ENCODE peak calls at places on chromosomes 11 and 22, in six cellular contexts. D is H1, X is HepG2, B is GM12878, M is SK-N-SH, H is K562. Z is an unnamed sample.

GRCh38 chr11:65506316-65506769 is 7.5 kb downstream of the MALAT1 start:
- DNase-seq in D (no peak), X (no peak), B (no peak), M (no peak), H (no peak), Z (no peak)

GRCh38 chr22:28771195-28771791 is 1.2 kb upstream of the CCDC117 start:
- DNase-seq in D (no peak), X (peak), B (no peak), M (no peak), H (no peak), Z (no peak)

GRCh38 chr11:35289821-35290220 is 129.5 kb downstream of the SLC1A2 start:
- DNase-seq in D (no peak), X (no peak), B (no peak), M (no peak), H (no peak), Z (no peak)

GRCh38 chr22:46219650-46220049 is 30.4 kb downstream of the CDPF1 start:
- DNase-seq in D (no peak), X (no peak), B (peak), M (no peak), H (no peak), Z (no peak)

GRCh38 chr22:32820131-32820882 is 18.8 kb downstream of the TIMP3 start:
- DNase-seq in D (no peak), X (no peak), B (no peak), M (no peak), H (no peak), Z (no peak)

GRCh38 chr11:57639321-57640067 is 10.2 kb downstream of the YPEL4 start:
- DNase-seq in D (peak), X (peak), B (no peak), M (peak), H (no peak), Z (no peak)

GRCh38 chr11:117664897-117665296 is 132.1 kb downstream of the DSCAML1 start:
- DNase-seq in D (no peak), X (no peak), B (no peak), M (no peak), H (no peak), Z (no peak)

GRCh38 chr11:19938051-19938856 is 222.0 kb downstream of the DBX1 start:
- DNase-seq in D (no peak), X (peak), B (no peak), M (peak), H (peak), Z (peak)

GRCh38 chr11:12113294-12113693 is 2.9 kb downstream of the MICAL2 start:
- DNase-seq in D (no peak), X (no peak), B (no peak), M (no peak), H (no peak), Z (no peak)

GRCh38 chr11:46006418-46007070 is 84.1 kb downstream of the LARGE2 start:
- DNase-seq in D (no peak), X (peak), B (peak), M (peak), H (peak), Z (no peak)

GRCh38 chr11:64250406-64250874 is 890 bp upstream of the PLCB3 start:
- DNase-seq in D (no peak), X (no peak), B (no peak), M (peak), H (no peak), Z (no peak)

GRCh38 chr11:121596195-121597145 is 143.7 kb upstream of the SORL1-AS1 start:
- DNase-seq in D (no peak), X (no peak), B (no peak), M (no peak), H (no peak), Z (no peak)

GRCh38 chr11:134751825-134752224 is 339.8 kb upstream of the B3GAT1 start:
- DNase-seq in D (no peak), X (no peak), B (no peak), M (no peak), H (no peak), Z (no peak)

GRCh38 chr11:126112547-126112946 is 49.9 kb upstream of the CDON start:
- DNase-seq in D (no peak), X (no peak), B (no peak), M (peak), H (no peak), Z (no peak)

GRCh38 chr11:122900803-122901202 is 18.2 kb downstream of the JHY start:
- DNase-seq in D (no peak), X (no peak), B (no peak), M (no peak), H (no peak), Z (no peak)

GRCh38 chr11:47856186-47856585 is 8.0 kb upstream of the NUP160 start:
- DNase-seq in D (no peak), X (no peak), B (no peak), M (no peak), H (no peak), Z (no peak)

GRCh38 chr11:130451261-130452019 is 3.0 kb downstream of the ADAMTS15 start:
- DNase-seq in D (no peak), X (no peak), B (no peak), M (no peak), H (no peak), Z (no peak)

GRCh38 chr11:64745523-64746328 is 1.8 kb upstream of the RASGRP2 start:
- DNase-seq in D (no peak), X (no peak), B (no peak), M (peak), H (peak), Z (peak)

GRCh38 chr22:28111501-28111900 is 192.4 kb upstream of the PITPNB start:
- DNase-seq in D (no peak), X (no peak), B (no peak), M (no peak), H (no peak), Z (no peak)

GRCh38 chr11:63738720-63739360 is 29.7 kb downstream of the ZFTA start:
- DNase-seq in D (no peak), X (peak), B (peak), M (peak), H (peak), Z (peak)

GRCh38 chr11:70727899-70728620 is 329.7 kb downstream of the CTTN start:
- DNase-seq in D (no peak), X (no peak), B (no peak), M (no peak), H (no peak), Z (no peak)

GRCh38 chr11:63505857-63506528 is at the start of gene LGALS12:
- DNase-seq in D (no peak), X (no peak), B (no peak), M (no peak), H (peak), Z (peak)

GRCh38 chr22:29837780-29838598 is at the start of gene ASCC2:
- DNase-seq in D (peak), X (peak), B (peak), M (peak), H (peak), Z (peak)

GRCh38 chr11:116294630-116295029 is 478.2 kb downstream of the BUD13 start:
- DNase-seq in D (no peak), X (peak), B (no peak), M (no peak), H (no peak), Z (no peak)

GRCh38 chr22:47251911-47252310 is 489.5 kb downstream of the TBC1D22A start:
- DNase-seq in D (no peak), X (no peak), B (no peak), M (no peak), H (no peak), Z (no peak)

GRCh38 chr11:65382804-65383368 is 440 bp upstream of the SLC25A45 start:
- DNase-seq in D (no peak), X (no peak), B (no peak), M (peak), H (no peak), Z (no peak)

GRCh38 chr22:24149191-24149590 is 32.1 kb upstream of the SUSD2 start:
- DNase-seq in D (no peak), X (no peak), B (no peak), M (no peak), H (no peak), Z (no peak)

DNA sequence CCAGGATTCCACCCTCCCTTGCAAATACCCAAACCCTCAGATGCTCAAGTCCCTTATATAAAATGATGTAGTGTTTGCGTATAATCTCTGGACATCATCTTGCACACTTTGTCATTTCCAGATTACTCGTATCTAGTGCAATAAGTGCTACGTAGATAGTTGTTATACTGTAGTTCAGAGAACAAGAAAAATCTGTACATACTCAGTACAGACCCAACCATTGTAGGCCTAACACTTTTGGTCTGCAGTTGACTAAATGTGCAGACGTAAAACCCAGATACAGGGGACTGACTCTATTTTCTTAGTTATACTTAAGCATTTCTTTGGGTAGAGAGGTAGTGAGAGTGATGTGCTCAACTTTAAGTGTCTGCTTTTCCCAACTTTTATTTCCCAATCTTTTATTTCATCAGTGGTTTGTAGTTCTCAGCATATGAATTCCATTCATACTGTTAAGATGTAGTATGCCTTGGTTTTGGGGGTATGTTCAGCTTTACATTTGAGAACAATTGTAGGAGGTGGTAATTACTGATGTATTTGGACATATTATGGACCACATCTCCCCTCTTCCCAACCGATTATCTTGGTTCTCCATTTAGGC is 43.9 kb downstream of the DDX6 start:
- DNase-seq in D (no peak), X (no peak), B (no peak), M (no peak), H (no peak), Z (no peak)
- TF ChIP-seq POLR2AphosphoS5 in D (no peak), X (no peak), B (no peak), M (peak), H (no peak), Z (peak)

DNA sequence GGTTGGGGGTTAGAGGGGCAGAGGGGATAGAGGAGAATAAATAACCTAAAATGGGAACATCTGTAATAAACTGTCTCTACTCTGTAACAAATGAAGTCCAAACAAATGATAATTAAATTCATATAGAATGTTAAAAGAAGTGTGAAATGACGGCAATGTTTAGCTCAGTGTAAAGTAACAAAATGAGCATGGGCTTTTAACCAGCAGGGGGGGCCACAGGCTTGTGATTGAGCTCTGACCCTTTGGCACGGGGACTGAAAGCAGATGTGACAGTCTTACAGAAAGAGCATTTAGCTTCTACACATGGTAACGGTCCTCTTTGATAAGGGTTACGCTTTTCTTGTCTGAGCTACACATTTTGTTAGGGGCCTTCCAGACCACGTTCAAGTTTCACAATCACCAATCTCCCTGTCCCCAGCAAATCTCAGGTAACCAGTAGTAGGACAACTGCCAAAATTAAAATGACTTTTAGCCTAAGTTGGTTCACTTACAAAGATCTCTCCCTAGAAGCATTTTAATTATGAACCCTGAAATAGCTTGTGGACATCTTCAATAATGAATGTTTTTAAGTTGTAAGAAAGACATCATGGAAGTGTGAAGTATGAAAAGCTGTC is 262.5 kb downstream of the DCDC1 start:
- DNase-seq in D (peak), X (peak), B (no peak), M (peak), H (peak), Z (peak)
- TF ChIP-seq CTCF in D (peak), X (peak), B (peak), M (peak), H (peak), Z (peak)

DNA sequence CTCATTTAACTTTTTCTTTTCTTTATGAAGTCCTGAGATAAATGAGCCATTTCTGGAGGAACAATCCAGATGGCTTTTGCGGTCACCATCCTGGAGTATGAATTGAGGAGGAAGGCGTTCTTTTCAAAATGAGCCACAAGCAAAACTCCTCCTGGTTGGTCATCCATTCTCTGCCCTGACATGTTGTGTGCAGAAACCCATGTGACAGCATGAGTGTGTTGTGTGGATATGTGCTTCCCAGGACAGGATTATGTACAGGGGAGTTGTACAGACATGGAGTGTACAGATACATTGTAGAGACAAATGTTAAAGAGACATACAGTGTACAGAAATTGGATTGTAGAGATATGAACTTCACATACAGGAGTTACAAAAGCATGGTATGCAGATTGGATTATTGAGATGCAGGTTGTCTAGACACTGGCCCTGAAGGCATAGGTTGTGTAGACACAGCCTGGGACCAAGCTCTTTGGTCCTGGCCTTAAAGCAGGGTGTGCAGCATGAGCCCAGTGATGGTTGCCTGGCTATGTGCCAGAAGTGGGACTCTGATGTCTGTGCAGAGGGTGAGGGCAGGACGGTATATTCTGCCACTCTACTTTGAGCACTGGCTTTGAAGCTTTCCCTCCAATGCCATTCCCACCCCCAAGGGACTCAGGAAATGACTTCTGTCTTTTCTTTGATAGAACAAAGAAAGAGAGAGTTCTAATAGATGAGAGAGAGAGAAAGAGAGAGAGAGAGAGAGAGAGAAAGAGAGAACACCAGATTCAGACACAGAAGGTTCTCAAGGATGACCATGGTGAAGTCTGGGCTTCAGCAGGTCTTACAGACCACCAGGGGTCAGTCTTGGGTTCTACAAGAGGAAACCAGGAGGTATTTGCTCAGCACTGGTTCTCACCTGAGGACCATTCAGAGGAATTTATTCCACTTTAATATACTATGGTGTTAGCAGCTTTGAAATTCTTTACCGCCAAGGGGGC is 178.6 kb upstream of the ZBED5 start:
- DNase-seq in D (peak), X (peak), B (no peak), M (peak), H (peak), Z (peak)
- TF ChIP-seq GABPA in D (no peak), X (no peak), B (no peak), M (no peak), H (no peak), Z (no peak)

GRCh38 chr22:19867617-19868016 is 12.9 kb upstream of the GNB1L start:
- DNase-seq in D (no peak), X (no peak), B (no peak), M (no peak), H (no peak), Z (no peak)

GRCh38 chr22:19864538-19865106 is 9.9 kb upstream of the GNB1L start:
- DNase-seq in D (no peak), X (no peak), B (no peak), M (no peak), H (no peak), Z (no peak)

GRCh38 chr22:19868333-19868732 is 13.7 kb upstream of the GNB1L start:
- DNase-seq in D (no peak), X (no peak), B (no peak), M (no peak), H (no peak), Z (no peak)

GRCh38 chr22:19865141-19865829 is 10.6 kb upstream of the GNB1L start:
- DNase-seq in D (no peak), X (no peak), B (no peak), M (no peak), H (no peak), Z (no peak)

GRCh38 chr22:19866665-19867009 is 12.0 kb upstream of the GNB1L start:
- DNase-seq in D (no peak), X (no peak), B (no peak), M (no peak), H (no peak), Z (no peak)
- TF ChIP-seq POLR2AphosphoS5 in D (no peak), X (no peak), B (no peak), M (no peak), H (no peak), Z (no peak)

DNA sequence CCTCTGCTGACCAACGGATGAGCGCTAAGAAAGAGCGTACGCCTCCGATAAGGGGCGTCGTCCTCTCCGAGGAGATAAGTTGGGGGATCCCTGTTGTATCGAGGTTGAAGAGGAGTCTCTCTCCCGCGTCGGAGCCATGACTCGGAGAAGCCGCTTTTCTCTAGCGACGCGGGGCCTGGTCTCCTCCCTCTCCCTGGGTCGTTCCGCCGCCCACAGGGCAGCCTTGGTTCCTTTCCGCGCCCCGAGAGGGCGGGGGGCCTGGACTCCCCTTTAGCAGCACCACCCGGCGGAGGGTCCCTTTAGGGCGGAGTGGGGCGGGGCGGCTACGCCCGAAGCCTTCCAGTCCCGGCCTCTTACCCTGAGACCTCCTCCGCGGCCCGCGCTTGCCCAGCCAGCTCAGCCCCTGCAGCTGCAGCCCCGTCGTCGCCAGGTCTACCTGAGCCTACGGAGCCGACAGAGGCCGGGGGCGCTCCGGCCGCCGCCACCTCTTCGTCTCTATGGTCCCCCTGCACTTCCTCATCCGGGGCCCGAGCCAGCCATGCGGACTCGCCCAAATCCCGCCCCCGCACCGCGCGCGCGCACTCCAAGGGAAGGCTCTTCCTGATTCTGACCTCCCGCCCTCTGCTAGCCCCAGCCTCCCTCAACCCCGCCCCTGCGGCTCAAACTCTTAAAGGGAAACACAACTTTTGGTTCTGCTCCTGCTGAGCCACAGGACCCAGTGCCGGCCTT is at the start of gene PRR14L:
- DNase-seq in D (peak), X (peak), B (peak), M (peak), H (peak), Z (peak)
- TF ChIP-seq CTCF in D (no peak), X (peak), B (peak), M (no peak), H (no peak), Z (no peak)

GRCh38 chr22:43188829-43189545 is 2.1 kb upstream of the TTLL12 start:
- DNase-seq in D (no peak), X (peak), B (no peak), M (no peak), H (no peak), Z (no peak)

GRCh38 chr22:43183496-43184263 is 3.3 kb downstream of the TTLL12 start:
- DNase-seq in D (no peak), X (peak), B (no peak), M (no peak), H (peak), Z (peak)

GRCh38 chr22:43185860-43186261 is 1.1 kb downstream of the TTLL12 start:
- DNase-seq in D (no peak), X (peak), B (no peak), M (peak), H (no peak), Z (no peak)

GRCh38 chr22:43187171-43188099 is 501 bp upstream of the TTLL12 start:
- DNase-seq in D (peak), X (peak), B (peak), M (peak), H (peak), Z (peak)

DNA sequence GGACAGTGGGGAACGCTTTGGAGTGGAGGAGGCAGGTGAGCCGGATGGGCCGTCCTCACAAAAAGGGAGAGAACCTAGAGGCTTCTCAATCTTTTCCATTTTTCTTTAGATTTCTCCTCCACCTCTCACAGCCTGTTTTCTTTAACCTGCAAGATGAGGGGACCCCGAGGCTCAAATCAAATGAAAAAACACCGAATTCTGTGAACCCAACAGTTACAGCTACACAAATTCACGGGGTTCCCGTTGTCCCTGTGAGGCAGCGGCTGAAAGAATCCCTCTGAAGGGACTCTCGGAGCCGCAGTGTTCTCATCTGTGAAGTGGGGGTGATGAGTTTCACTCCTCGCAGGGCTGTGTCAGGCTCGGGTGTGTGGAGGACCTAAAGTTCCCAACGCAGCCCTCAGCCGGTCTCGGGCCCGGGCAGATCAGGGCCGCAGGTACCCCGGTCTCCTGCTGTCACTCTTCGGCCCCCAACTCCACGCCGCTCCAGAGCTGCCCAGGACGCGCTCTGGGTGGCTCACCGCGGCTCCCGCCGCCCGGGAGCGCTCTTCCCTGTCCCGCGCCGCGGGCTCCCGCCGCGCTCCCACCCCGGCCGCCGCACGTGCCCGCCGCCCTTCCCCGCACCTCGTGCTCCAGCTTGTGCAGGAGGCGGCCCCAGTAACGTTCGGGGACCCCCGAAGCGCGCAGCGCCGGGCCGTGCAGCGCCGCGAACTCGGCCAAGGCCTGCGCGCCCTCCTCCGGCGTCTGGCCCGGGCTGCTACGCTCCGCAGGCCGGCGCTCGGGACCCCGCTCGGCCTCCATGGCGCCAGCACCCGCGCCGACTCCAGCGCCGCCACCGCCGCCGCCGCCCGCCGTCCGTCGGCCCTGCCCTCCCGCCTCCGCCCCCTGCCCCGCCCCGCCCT is at the start of gene TTLL12:
- DNase-seq in D (no peak), X (no peak), B (no peak), M (peak), H (no peak), Z (peak)
- TF ChIP-seq GABPA in D (no peak), X (no peak), B (no peak), M (no peak), H (no peak), Z (no peak)